ENCODE peak calls at places on chromosomes 3 and 15, in four cellular contexts. R is GM12891, K is K562, B is GM12878. I is an unnamed sample.

GRCh38 chr3:178112134-178112533 is 424.1 kb upstream of the KCNMB2 start:
- DNase-seq in B (no peak), R (no peak), K (no peak), I (no peak)

GRCh38 chr3:55173504-55173903 is 245.6 kb upstream of the LRTM1 start:
- DNase-seq in R (no peak), B (no peak), K (no peak), I (no peak)

GRCh38 chr15:39213385-39213840 is 367.5 kb upstream of the THBS1 start:
- DNase-seq in B (no peak), R (no peak), K (peak; percentile 26), I (no peak)

GRCh38 chr3:33833408-33834116 is 35.1 kb downstream of the PDCD6IP start:
- DNase-seq in R (no peak), K (no peak), B (no peak), I (no peak)

GRCh38 chr15:57485869-57486268 is 105.8 kb upstream of the MYZAP start:
- DNase-seq in K (no peak), B (no peak), R (no peak), I (no peak)

GRCh38 chr3:134643150-134643675 is 7.6 kb downstream of the KY start:
- DNase-seq in B (no peak), R (no peak), K (no peak), I (no peak)

GRCh38 chr3:191882289-191882688 is 421.3 kb downstream of the PYDC2 start:
- DNase-seq in K (no peak), R (no peak), B (no peak), I (no peak)

GRCh38 chr3:143222505-143222904 is 102.9 kb downstream of the CHST2 start:
- DNase-seq in K (peak; percentile 30), R (no peak), B (no peak), I (no peak)

GRCh38 chr3:124760601-124761000 is 30.3 kb downstream of the UMPS start:
- DNase-seq in K (no peak), R (no peak), B (no peak), I (no peak)

GRCh38 chr3:160400048-160400630 is 689 bp downstream of the SMC4 start:
- DNase-seq in R (no peak), K (no peak), B (no peak), I (peak; percentile 62)

GRCh38 chr3:192715126-192715525 is 12.2 kb downstream of the FGF12 start:
- DNase-seq in R (no peak), K (no peak), B (no peak), I (no peak)

GRCh38 chr15:71066983-71067382 is 48.3 kb upstream of the THSD4 start:
- DNase-seq in B (no peak), R (no peak), K (no peak), I (no peak)

GRCh38 chr3:126551066-126551838 is 7.5 kb downstream of the C3orf22 start:
- DNase-seq in B (no peak), K (no peak), R (no peak), I (no peak)

GRCh38 chr3:178137206-178137605 is 399.0 kb upstream of the KCNMB2 start:
- DNase-seq in R (no peak), K (no peak), B (no peak), I (no peak)

GRCh38 chr3:187839422-187839821 is 94.2 kb upstream of the BCL6 start:
- DNase-seq in K (no peak), R (no peak), B (no peak), I (no peak)

GRCh38 chr3:108472011-108472591 is 38.3 kb downstream of the MYH15 start:
- DNase-seq in B (no peak), R (no peak), K (no peak), I (no peak)

GRCh38 chr3:38003371-38003816 is 12.8 kb downstream of the VILL start:
- DNase-seq in B (no peak), R (peak; percentile 62), K (peak; percentile 75), I (peak; percentile 60)

GRCh38 chr3:40189118-40189517 is 120.4 kb upstream of the EIF1B start:
- DNase-seq in B (no peak), R (no peak), K (no peak), I (no peak)

GRCh38 chr3:187738089-187738399 is 7.2 kb downstream of the BCL6 start:
- DNase-seq in K (no peak), B (no peak), R (no peak), I (no peak)

GRCh38 chr3:132787616-132788015 is 65.4 kb upstream of the NPHP3 start:
- DNase-seq in R (no peak), K (no peak), B (no peak), I (no peak)

GRCh38 chr3:72698154-72698917 is 149.9 kb downstream of the SHQ1 start:
- DNase-seq in R (no peak), B (no peak), K (no peak), I (no peak)

GRCh38 chr3:72904156-72904555 is 16.3 kb downstream of the GXYLT2 start:
- DNase-seq in K (no peak), B (no peak), R (no peak), I (no peak)

GRCh38 chr15:91473894-91474293 is 373.8 kb downstream of the SV2B start:
- DNase-seq in B (no peak), K (no peak), R (no peak), I (no peak)

GRCh38 chr3:18440053-18440768 is 15.1 kb upstream of the SATB1 start:
- DNase-seq in B (no peak), R (no peak), K (no peak), I (no peak)

GRCh38 chr3:133926736-133927542 is 31.3 kb upstream of the RAB6B start:
- DNase-seq in R (no peak), B (no peak), K (peak; percentile 15), I (no peak)

GRCh38 chr3:84692261-84692660 is 266.5 kb upstream of the CADM2 start:
- DNase-seq in R (no peak), K (no peak), B (no peak), I (peak; percentile 47)

GRCh38 chr3:196141866-196142673 is 60.2 kb upstream of the TFRC start:
- DNase-seq in B (no peak), K (no peak), R (no peak), I (no peak)

GRCh38 chr15:45083223-45083622 is 30.7 kb downstream of the DUOX2 start:
- DNase-seq in K (no peak), B (no peak), R (no peak), I (no peak)

GRCh38 chr15:94230436-94230885 is 900 bp upstream of the MCTP2 start:
- DNase-seq in B (no peak), K (no peak), R (no peak), I (no peak)

GRCh38 chr15:45157056-45157455 is 27.3 kb downstream of the DUOX1 start:
- DNase-seq in K (no peak), B (no peak), R (no peak), I (no peak)

GRCh38 chr15:63156708-63157065 is 590 bp downstream of the RPS27L start:
- DNase-seq in K (peak; percentile 31), R (no peak), B (no peak), I (no peak)

GRCh38 chr15:67179411-67179995 is 75.0 kb downstream of the AAGAB start:
- DNase-seq in B (no peak), R (no peak), K (no peak), I (no peak)

GRCh38 chr3:190458040-190458439 is 8.3 kb upstream of the TMEM207 start:
- DNase-seq in B (no peak), K (no peak), R (no peak), I (no peak)

GRCh38 chr3:160831411-160831810 is 75.4 kb downstream of the PPM1L start:
- DNase-seq in R (no peak), K (no peak), B (no peak), I (no peak)

GRCh38 chr15:77311618-77312398 is 108.1 kb downstream of the PEAK1 start:
- DNase-seq in B (no peak), R (no peak), K (no peak), I (no peak)

GRCh38 chr15:80585544-80586018 is 109.5 kb upstream of the ABHD17C start:
- DNase-seq in K (no peak), R (no peak), B (no peak), I (no peak)

GRCh38 chr15:60384526-60385127 is 13.2 kb downstream of the ANXA2 start:
- DNase-seq in B (no peak), K (no peak), R (no peak), I (no peak)
- TF ChIP-seq POLR2AphosphoS5 in B (no peak), K (no peak), R (no peak), I (no peak)

GRCh38 chr15:53695365-53695764 is 64.1 kb downstream of the WDR72 start:
- DNase-seq in R (no peak), K (no peak), B (no peak), I (no peak)

GRCh38 chr15:53694534-53694874 is 65.0 kb downstream of the WDR72 start:
- DNase-seq in R (no peak), K (no peak), B (no peak), I (no peak)

DNA sequence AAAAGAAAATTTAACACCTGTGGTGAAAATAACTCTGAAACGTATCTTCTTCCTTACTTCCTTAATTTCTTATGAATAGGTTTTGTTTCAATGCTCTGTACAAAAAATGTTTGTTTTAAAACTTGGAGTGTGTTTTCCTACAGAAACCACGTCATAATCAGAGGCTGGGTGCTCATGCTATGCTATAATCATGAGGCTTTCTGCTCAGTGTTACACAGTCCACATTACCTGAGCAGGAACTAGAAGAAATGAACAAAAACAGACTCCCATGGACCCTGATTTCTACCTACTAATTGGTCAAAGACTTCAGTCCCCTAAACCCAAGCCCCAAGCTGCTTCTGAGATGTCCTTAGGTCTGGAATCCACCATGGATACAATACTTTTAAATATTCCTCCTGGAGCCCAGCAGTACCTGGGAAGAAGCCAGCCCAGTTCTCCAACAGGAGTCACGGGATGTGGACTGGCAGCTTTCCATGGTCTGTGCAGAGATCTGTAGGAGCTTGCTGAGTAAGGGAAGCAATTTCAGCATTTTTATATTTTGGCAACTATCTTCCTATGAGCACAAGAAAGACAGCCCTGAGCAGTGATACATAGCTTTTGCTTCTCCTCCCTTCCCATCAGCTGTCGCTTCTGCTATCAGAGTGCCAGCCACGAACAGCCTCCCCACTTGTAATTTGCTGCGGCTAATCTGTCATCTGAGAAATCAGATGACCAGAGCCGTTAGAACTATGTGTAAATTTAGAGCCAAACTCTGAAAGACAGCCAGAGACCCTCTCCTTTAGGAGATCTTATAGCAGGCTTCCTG is 65.5 kb downstream of the WDR72 start:
- DNase-seq in K (no peak), B (no peak), R (no peak), I (no peak)
- TF ChIP-seq SPI1 in K (no peak), B (no peak), R (no peak), I (no peak)

DNA sequence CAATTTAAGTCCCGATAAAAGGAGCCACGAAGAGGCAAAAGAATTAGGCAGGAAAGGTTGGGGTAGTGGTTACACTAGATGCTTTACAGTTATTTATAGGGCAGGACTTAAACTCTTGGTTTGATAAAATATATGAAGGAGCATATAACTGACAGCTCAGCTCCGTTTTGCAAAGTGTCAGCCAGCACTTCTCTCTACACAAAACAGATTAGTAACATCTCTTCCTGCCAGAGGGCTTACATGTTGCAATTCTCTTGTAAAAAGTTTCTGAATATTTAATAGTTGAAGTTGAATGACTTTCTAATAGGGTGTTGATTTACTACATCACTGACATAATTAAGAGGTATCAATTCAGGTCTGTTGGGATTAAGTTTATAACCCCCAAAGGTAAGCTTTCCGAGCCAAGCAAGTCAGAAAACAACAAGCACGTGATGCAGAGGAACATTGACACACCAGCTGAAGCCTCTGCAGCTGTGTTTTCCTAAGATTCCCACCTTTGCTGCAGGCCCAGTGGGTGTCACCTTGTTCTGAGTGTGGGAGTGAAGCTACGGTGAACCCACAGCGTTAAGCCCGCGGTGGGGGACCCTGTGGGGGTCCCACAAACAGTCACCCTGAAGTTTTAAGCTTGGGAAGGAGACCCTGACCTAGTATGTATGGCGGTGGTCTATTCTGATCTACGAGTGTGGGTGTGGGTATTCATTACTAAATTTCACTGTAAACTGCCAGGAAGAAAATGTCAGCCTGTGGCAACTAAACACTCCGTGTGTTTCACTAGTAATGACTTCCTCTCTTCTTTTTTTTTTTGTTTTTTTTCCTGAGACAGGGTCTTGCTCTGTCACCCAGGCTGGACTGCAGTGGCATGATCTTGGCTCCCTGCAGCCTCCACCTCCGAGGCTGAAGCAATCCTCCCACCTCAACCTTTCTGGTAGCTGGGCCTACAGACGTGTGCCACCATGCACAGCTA is 22.0 kb upstream of the ATP13A3 start:
- DNase-seq in B (no peak), R (no peak), K (no peak), I (peak; percentile 22)
- TF ChIP-seq POLR2AphosphoS5 in B (no peak), R (no peak), K (no peak), I (no peak)

GRCh38 chr15:87672309-87672897 is 584.1 kb downstream of the NTRK3 start:
- DNase-seq in R (no peak), K (peak; percentile 30), B (no peak), I (no peak)
- TF ChIP-seq SPI1 in R (no peak), K (no peak), B (no peak), I (no peak)